ENCODE peak calls at places on chromosomes 7 and 10, in five cellular contexts. Z, K, E, U and G are unnamed samples.
A peak's percentile ranks its signal among the peaks of the same experiment; 100 is the strongest.

GRCh38 chr7:44213206-44213871 is 12.6 kb downstream of the YKT6 start:
- DNase-seq in Z (no peak), K (no peak), E (no peak), U (no peak), G (no peak)

GRCh38 chr7:83547526-83547925 is 101.4 kb downstream of the SEMA3E start:
- DNase-seq in Z (peak; percentile 82), K (peak; percentile 38), E (peak; percentile 39), U (no peak), G (peak; percentile 19)

GRCh38 chr7:27295236-27295635 is 52.6 kb downstream of the EVX1 start:
- DNase-seq in Z (no peak), K (no peak), E (no peak), U (no peak), G (no peak)

GRCh38 chr10:129883029-129883428 is 81.0 kb downstream of the EBF3 start:
- DNase-seq in Z (no peak), K (no peak), E (no peak), U (no peak), G (no peak)

GRCh38 chr10:14508725-14509124 is 178.0 kb upstream of the FRMD4A start:
- DNase-seq in Z (no peak), K (no peak), E (no peak), U (no peak), G (no peak)

GRCh38 chr7:9231683-9232082 is 798.3 kb downstream of the NXPH1 start:
- DNase-seq in Z (no peak), K (no peak), E (no peak), U (no peak), G (no peak)

GRCh38 chr7:156022483-156023459 is 210.5 kb upstream of the SHH start:
- DNase-seq in Z (no peak), K (no peak), E (no peak), U (no peak), G (no peak)

GRCh38 chr7:155410436-155410835 is 47.5 kb upstream of the EN2 start:
- DNase-seq in Z (no peak), K (no peak), E (no peak), U (no peak), G (no peak)

GRCh38 chr7:77413861-77414424 is 2.2 kb downstream of the GSAP start:
- DNase-seq in Z (no peak), K (no peak), E (peak; percentile 59), U (no peak), G (no peak)

GRCh38 chr7:17041324-17041723 is 159.5 kb upstream of the AGR3 start:
- DNase-seq in Z (peak; percentile 54), K (no peak), E (peak; percentile 96), U (no peak), G (no peak)

GRCh38 chr10:114634607-114634974 is 23.5 kb downstream of the ABLIM1 start:
- DNase-seq in Z (peak; percentile 63), K (no peak), E (peak; percentile 93), U (peak; percentile 36), G (peak; percentile 62)

GRCh38 chr10:93566435-93567276 is at the start of gene FFAR4:
- DNase-seq in Z (peak; percentile 60), K (no peak), E (no peak), U (no peak), G (no peak)

GRCh38 chr7:27112960-27113949 is 10.8 kb upstream of the HOXA2 start:
- DNase-seq in Z (peak; percentile 90), K (no peak), E (peak; percentile 95), U (no peak), G (peak; percentile 59)

GRCh38 chr10:86900955-86901354 is 56.5 kb downstream of the MMRN2 start:
- DNase-seq in Z (no peak), K (no peak), E (peak; percentile 83), U (no peak), G (no peak)

GRCh38 chr10:114053946-114054345 is 10.3 kb downstream of the ADRB1 start:
- DNase-seq in Z (no peak), K (no peak), E (no peak), U (no peak), G (no peak)

GRCh38 chr10:126598009-126598408 is 72.5 kb downstream of the C10orf90 start:
- DNase-seq in Z (peak; percentile 49), K (no peak), E (peak; percentile 27), U (peak; percentile 14), G (peak; percentile 75)

DNA sequence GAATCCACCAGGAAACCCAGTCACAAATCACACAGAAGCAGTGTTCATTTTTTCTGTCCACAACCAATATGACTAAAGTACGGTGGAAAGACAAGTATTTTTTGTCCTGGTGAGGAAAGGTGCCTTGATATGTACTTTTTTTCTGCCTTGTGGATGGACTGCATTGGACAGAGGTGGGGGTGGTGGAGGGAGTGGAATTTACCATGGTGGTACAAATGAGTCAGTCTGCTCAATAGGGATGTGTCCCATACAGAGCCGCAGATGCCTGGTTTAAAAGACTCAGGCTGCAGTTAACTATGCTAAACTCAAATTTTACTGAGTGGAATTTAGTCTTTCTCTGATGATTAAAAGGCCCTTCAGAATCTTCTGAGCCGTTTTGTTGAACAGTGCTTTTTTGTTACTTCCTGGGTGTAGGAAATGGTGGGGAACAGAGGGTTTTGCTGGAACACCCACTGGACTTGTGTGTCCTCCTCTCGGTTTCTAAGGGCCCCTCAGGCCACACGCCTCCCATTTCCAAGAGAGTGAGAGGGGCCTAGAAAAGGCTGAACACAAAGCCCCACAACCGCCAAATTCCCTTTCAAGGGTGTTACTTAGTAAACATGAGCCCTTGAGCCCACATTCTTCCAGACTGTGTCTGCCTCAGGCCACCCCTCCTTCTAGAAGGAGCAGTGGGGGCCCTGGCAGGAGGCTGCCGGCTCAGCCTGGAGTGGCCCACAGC is 674.3 kb upstream of the GALNT17 start:
- DNase-seq in Z (no peak), K (no peak), E (no peak), U (no peak), G (no peak)
- TF ChIP-seq BHLHE40 in Z (no peak), K (no peak), E (no peak), U (no peak), G (no peak)

DNA sequence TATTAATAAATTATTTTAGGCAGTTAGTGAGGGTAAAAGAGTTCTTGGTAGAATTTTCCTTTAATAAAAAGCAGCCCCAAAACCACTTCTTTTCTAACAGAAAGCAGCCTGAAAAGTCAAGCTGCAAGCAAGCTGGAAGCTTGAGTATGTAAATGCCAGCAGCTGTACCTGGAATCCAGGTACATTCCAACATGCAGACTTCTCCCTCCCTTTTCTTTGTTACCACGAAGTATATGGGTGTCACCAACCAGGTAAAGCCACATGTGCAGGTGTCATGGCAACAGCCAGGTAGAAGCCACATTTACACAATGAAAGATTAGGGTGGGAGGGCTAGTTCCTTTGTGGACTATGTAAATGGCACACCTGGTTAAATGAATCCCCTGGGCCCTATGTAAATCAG is 114.6 kb downstream of the EPC1 start:
- DNase-seq in Z (no peak), K (no peak), E (no peak), U (no peak), G (no peak)
- TF ChIP-seq BHLHE40 in Z (no peak), K (no peak), E (no peak), U (no peak), G (no peak)

GRCh38 chr7:54253036-54253373 is 289.2 kb upstream of the VSTM2A start:
- DNase-seq in Z (no peak), K (no peak), E (no peak), U (no peak), G (no peak)

GRCh38 chr7:54249686-54250085 is 292.5 kb upstream of the VSTM2A start:
- DNase-seq in Z (no peak), K (no peak), E (no peak), U (no peak), G (no peak)

GRCh38 chr7:54252256-54253035 is 289.7 kb upstream of the VSTM2A start:
- DNase-seq in Z (no peak), K (no peak), E (no peak), U (no peak), G (no peak)
- TF ChIP-seq BHLHE40 in Z (no peak), K (no peak), E (no peak), U (no peak), G (no peak)

GRCh38 chr10:121057291-121057690 is 206.1 kb downstream of the WDR11 start:
- DNase-seq in Z (no peak), K (no peak), E (no peak), U (no peak), G (no peak)
- TF ChIP-seq BHLHE40 in Z (no peak), K (no peak), E (no peak), U (no peak), G (no peak)

GRCh38 chr7:133310232-133310852 is 57.5 kb downstream of the EXOC4 start:
- DNase-seq in Z (no peak), K (no peak), E (peak; percentile 35), U (no peak), G (no peak)
- TF ChIP-seq BHLHE40 in Z (no peak), K (no peak), E (no peak), U (no peak), G (no peak)

DNA sequence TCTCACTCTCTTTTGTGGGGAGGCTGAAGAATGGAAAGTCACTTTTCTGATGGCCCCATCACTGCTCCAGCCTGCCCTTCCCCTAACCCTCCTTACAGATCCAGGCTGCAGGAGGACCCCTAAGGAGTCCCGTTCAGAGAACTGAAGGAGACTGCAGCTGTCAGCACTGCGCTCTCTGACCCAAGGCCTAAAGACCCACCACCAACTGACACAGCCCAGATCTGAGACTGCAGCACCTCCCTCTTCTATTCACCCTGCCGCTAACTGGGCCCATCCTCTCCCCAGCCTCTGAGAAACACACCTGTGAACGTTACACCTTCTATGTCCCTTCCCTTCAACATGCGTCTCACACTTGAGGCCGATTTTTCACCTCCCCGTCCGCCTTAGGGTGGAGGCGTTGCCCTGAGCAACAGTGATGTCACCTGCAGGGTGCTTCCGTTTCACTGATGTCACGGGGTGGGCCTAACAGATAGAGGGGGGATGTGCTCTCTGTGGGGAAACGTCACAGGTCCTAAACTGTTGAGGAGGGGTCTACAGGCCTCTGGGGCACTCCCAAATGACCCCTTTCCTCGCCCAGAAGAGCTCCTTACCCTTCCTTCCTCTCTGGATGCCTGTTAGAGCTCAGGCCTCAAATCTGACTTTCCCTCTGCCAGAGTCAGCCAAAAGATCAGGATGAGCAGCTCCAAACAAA is 5.1 kb downstream of the ITPRIP start:
- DNase-seq in Z (no peak), K (no peak), E (no peak), U (peak; percentile 51), G (no peak)
- TF ChIP-seq BHLHE40 in Z (no peak), K (no peak), E (no peak), U (no peak), G (no peak)

GRCh38 chr10:98205351-98205750 is 62.6 kb downstream of the LOXL4 start:
- DNase-seq in Z (no peak), K (no peak), E (no peak), U (no peak), G (no peak)
- TF ChIP-seq BHLHE40 in Z (no peak), K (no peak), E (no peak), U (no peak), G (no peak)

GRCh38 chr10:6140141-6140841 is 51.5 kb downstream of the RBM17 start:
- DNase-seq in Z (no peak), K (no peak), E (no peak), U (no peak), G (no peak)
- TF ChIP-seq BHLHE40 in Z (no peak), K (peak; percentile 70), E (no peak), U (no peak), G (no peak)

GRCh38 chr7:103955985-103956384 is 33.5 kb downstream of the RELN start:
- DNase-seq in Z (no peak), K (no peak), E (no peak), U (no peak), G (no peak)

GRCh38 chr7:103952408-103952807 is 37.0 kb downstream of the RELN start:
- DNase-seq in Z (no peak), K (no peak), E (no peak), U (no peak), G (no peak)

GRCh38 chr7:103964269-103964668 is 25.2 kb downstream of the RELN start:
- DNase-seq in Z (no peak), K (no peak), E (no peak), U (no peak), G (no peak)

GRCh38 chr7:103962070-103962469 is 27.4 kb downstream of the RELN start:
- DNase-seq in Z (no peak), K (no peak), E (no peak), U (no peak), G (no peak)

GRCh38 chr7:103958284-103958818 is 31.1 kb downstream of the RELN start:
- DNase-seq in Z (no peak), K (no peak), E (no peak), U (no peak), G (no peak)
- TF ChIP-seq BHLHE40 in Z (no peak), K (no peak), E (no peak), U (no peak), G (no peak)